ENCODE peak calls at places on chromosomes 5 and 9, in six cellular contexts. M is astrocyte of the spinal cord, T is body of pancreas, L is B cell, K is NCI-H1105, C is kidney tubule cell. N is an unnamed sample.

GRCh38 chr9:68726489-68726888 is 21.4 kb downstream of the PIP5K1B start:
- DNase-seq in M (no peak), T (no peak), L (no peak), K (no peak), C (no peak), N (no peak)

GRCh38 chr5:90947667-90948066 is 389.1 kb downstream of the ADGRV1 start:
- DNase-seq in M (no peak), T (no peak), L (no peak), K (no peak), C (no peak), N (no peak)

GRCh38 chr5:83000922-83001321 is 76.3 kb downstream of the TMEM167A start:
- DNase-seq in M (no peak), T (no peak), L (no peak), K (no peak), C (peak), N (peak)

GRCh38 chr9:86700601-86701000 is 246.7 kb downstream of the GAS1 start:
- DNase-seq in M (peak), T (peak), L (no peak), K (peak), C (no peak), N (no peak)

GRCh38 chr5:179806250-179807045 is at the start of gene MGAT4B:
- DNase-seq in M (peak), T (peak), L (peak), K (peak), C (peak), N (peak)

GRCh38 chr9:127397722-127398647 is 1.0 kb downstream of the SLC2A8 start:
- DNase-seq in M (peak), T (peak), L (peak), K (peak), C (peak), N (peak)

GRCh38 chr9:75803130-75803529 is 87.3 kb upstream of the PCSK5 start:
- DNase-seq in M (peak), T (no peak), L (no peak), K (no peak), C (peak), N (peak)

GRCh38 chr5:174294891-174295620 is 249.6 kb downstream of the NSG2 start:
- DNase-seq in M (no peak), T (no peak), L (no peak), K (no peak), C (no peak), N (no peak)

GRCh38 chr5:31984691-31985090 is 189.4 kb downstream of the GOLPH3 start:
- DNase-seq in M (no peak), T (no peak), L (no peak), K (no peak), C (no peak), N (no peak)

GRCh38 chr9:124016152-124017063 is 4.8 kb downstream of the LHX2 start:
- DNase-seq in M (no peak), T (no peak), L (peak), K (no peak), C (no peak), N (no peak)

GRCh38 chr5:122192477-122192876 is 63.1 kb downstream of the ZNF474 start:
- DNase-seq in M (no peak), T (no peak), L (no peak), K (no peak), C (no peak), N (no peak)

GRCh38 chr9:136361757-136362449 is 1.6 kb downstream of the DNLZ start:
- DNase-seq in M (no peak), T (no peak), L (no peak), K (no peak), C (no peak), N (no peak)

GRCh38 chr5:171272996-171273970 is 35.8 kb upstream of the TLX3 start:
- DNase-seq in M (peak), T (no peak), L (no peak), K (no peak), C (peak), N (peak)

GRCh38 chr9:38671748-38672147 is 48.2 kb downstream of the FAM240B start:
- DNase-seq in M (peak), T (no peak), L (no peak), K (no peak), C (no peak), N (no peak)

GRCh38 chr5:96196890-96197289 is 235.2 kb upstream of the ELL2 start:
- DNase-seq in M (no peak), T (no peak), L (no peak), K (no peak), C (no peak), N (no peak)

GRCh38 chr5:68339921-68340321 is 124.4 kb downstream of the PIK3R1 start:
- DNase-seq in M (peak), T (no peak), L (no peak), K (no peak), C (peak), N (peak)

GRCh38 chr9:19493174-19493811 is 84.5 kb downstream of the ACER2 start:
- DNase-seq in M (peak), T (peak), L (peak), K (peak), C (peak), N (peak)

GRCh38 chr5:32990593-32991415 is 279.7 kb downstream of the NPR3 start:
- DNase-seq in M (no peak), T (no peak), L (no peak), K (no peak), C (no peak), N (no peak)

GRCh38 chr9:122374885-122375420 is 4.1 kb downstream of the PTGS1 start:
- DNase-seq in M (peak), T (peak), L (no peak), K (no peak), C (no peak), N (peak)

GRCh38 chr5:37448941-37449340 is 69.8 kb downstream of the WDR70 start:
- DNase-seq in M (peak), T (no peak), L (no peak), K (no peak), C (no peak), N (no peak)

GRCh38 chr9:116686693-116687073 is 422 bp upstream of the TRIM32 start:
- DNase-seq in M (no peak), T (no peak), L (no peak), K (no peak), C (no peak), N (no peak)

GRCh38 chr9:89422151-89422918 is 75.6 kb downstream of the SEMA4D start:
- DNase-seq in M (peak), T (no peak), L (no peak), K (no peak), C (peak), N (no peak)

GRCh38 chr5:60945760-60946253 is 802 bp downstream of the NDUFAF2 start:
- DNase-seq in M (peak), T (peak), L (no peak), K (no peak), C (peak), N (peak)

N was measured in kidney glomerular epithelial cell.